ENCODE peak calls at places on chromosome 1, in four cellular contexts. I is HepG2, Q is GM12878, X is H1. C is an unnamed sample. For H3K27me3, the result is how much of the 10 kb centered on the place peaks cover.

GRCh38 chr1:234760303-234760723 is 150.3 kb upstream of the IRF2BP2 start:
- DNase-seq in I (peak), Q (no peak), X (no peak), C (peak)

GRCh38 chr1:180040034-180040433 is 85.4 kb downstream of the CEP350 start:
- DNase-seq in I (no peak), Q (no peak), X (no peak), C (no peak)

GRCh38 chr1:116152950-116153691 is 41.9 kb downstream of the MAB21L3 start:
- DNase-seq in I (peak), Q (no peak), X (no peak), C (no peak)

GRCh38 chr1:158717344-158717743 is 3.2 kb downstream of the OR6K3 start:
- DNase-seq in I (no peak), Q (no peak), X (no peak), C (no peak)

GRCh38 chr1:197180252-197180878 is 33.9 kb upstream of the ASPM start:
- DNase-seq in I (peak), Q (no peak), X (no peak), C (peak)

GRCh38 chr1:184929711-184930202 is 44.6 kb downstream of the NIBAN1 start:
- DNase-seq in I (no peak), Q (no peak), X (no peak), C (no peak)

GRCh38 chr1:245791410-245792312 is 636.9 kb downstream of the KIF26B start:
- DNase-seq in I (no peak), Q (no peak), X (no peak), C (no peak)

GRCh38 chr1:17125756-17126237 is 6.5 kb upstream of the PADI2 start:
- DNase-seq in I (peak), Q (no peak), X (peak), C (peak)

GRCh38 chr1:11847667-11848445 is at the start of gene NPPA:
- DNase-seq in I (no peak), Q (no peak), X (no peak), C (no peak)

GRCh38 chr1:189696297-189696696 is 781.4 kb downstream of the BRINP3 start:
- DNase-seq in I (no peak), Q (no peak), X (no peak), C (no peak)

GRCh38 chr1:27713139-27713725 is 12.5 kb upstream of the FAM76A start:
- DNase-seq in I (no peak), Q (no peak), X (no peak), C (no peak)

GRCh38 chr1:24775348-24775747 is 30.1 kb downstream of the CLIC4 start:
- DNase-seq in I (no peak), Q (no peak), X (no peak), C (no peak)

GRCh38 chr1:98049370-98050115 is 128.7 kb upstream of the DPYD start:
- DNase-seq in I (no peak), Q (no peak), X (no peak), C (no peak)

GRCh38 chr1:32376199-32376598 is 13.9 kb downstream of the TSSK3 start:
- DNase-seq in I (no peak), Q (no peak), X (no peak), C (no peak)

GRCh38 chr1:43912607-43913006 is 21.0 kb upstream of the ARTN start:
- DNase-seq in I (no peak), Q (no peak), X (no peak), C (no peak)

DNA sequence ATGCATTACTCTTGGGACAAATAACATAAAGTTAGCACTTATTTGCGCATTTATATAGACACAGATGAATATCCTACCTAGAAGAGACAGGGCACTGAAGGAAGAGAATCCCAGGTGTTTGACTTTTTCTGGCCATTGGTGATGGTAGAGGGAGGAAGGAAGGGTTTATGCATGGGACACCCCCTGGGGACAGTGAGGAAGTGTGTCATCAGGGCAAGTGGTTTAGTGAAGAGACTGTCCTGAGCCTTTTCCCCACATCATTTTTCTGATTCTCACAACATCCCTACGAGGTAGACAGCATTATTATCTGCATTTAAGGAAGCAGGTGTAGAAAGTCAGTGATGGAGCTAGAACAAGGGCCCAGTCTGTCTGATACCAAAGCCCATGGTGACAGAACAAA is 12.0 kb upstream of the CDC42BPA start:
- DNase-seq in I (no peak), Q (no peak), X (no peak), C (no peak)
- TF ChIP-seq SUZ12 in I (no peak), Q (no peak), X (no peak), C (no peak)

GRCh38 chr1:39681999-39682398 is 9.2 kb downstream of the HPCAL4 start:
- DNase-seq in I (no peak), Q (no peak), X (no peak), C (no peak)

GRCh38 chr1:39679821-39680220 is 7.9 kb upstream of the NT5C1A start:
- DNase-seq in I (no peak), Q (no peak), X (no peak), C (no peak)

GRCh38 chr1:39683591-39684312 is 7.5 kb downstream of the HPCAL4 start:
- DNase-seq in I (no peak), Q (no peak), X (no peak), C (no peak)

GRCh38 chr1:39681294-39681693 is 9.4 kb upstream of the NT5C1A start:
- DNase-seq in I (no peak), Q (no peak), X (no peak), C (no peak)

GRCh38 chr1:39680751-39681150 is 8.8 kb upstream of the NT5C1A start:
- DNase-seq in I (no peak), Q (no peak), X (no peak), C (no peak)
- H3K27me3 ChIP-seq in I (under half), Q (under half), X (half or more), C (half or more)

DNA sequence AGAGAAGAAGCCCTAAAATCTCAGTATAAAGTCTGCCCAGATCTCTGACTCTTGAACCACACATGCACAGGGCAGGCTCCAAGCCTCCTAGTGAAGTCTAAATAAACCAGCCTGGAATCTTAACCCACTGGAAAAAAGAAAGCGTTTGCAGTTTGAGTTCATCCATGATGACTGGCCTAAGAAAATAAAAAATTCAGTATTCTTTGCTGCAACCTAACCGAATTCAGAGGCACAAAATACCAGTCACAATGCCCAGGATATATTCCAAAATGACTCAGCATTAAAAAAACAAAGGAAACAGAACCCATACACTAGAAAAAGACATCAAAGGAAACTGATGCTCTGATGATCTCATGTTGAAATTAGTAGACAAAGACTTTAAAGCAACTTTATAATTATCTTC is 269.2 kb downstream of the SDCCAG8 start:
- DNase-seq in I (peak), Q (no peak), X (no peak), C (no peak)
- TF ChIP-seq SUZ12 in I (no peak), Q (no peak), X (no peak), C (no peak)

GRCh38 chr1:162026906-162027305 is 3.2 kb upstream of the OLFML2B start:
- DNase-seq in I (no peak), Q (no peak), X (no peak), C (no peak)
- H3K27me3 ChIP-seq in I (under half), Q (under half), X (under half), C (under half)

GRCh38 chr1:174008261-174008660 is 13.9 kb downstream of the RC3H1 start:
- DNase-seq in I (no peak), Q (no peak), X (no peak), C (no peak)

GRCh38 chr1:174005032-174005431 is 17.1 kb downstream of the RC3H1 start:
- DNase-seq in I (no peak), Q (peak), X (no peak), C (no peak)

GRCh38 chr1:174003867-174004266 is 18.3 kb downstream of the RC3H1 start:
- DNase-seq in I (no peak), Q (no peak), X (no peak), C (no peak)

GRCh38 chr1:174008979-174009378 is 13.2 kb downstream of the RC3H1 start:
- DNase-seq in I (no peak), Q (no peak), X (no peak), C (no peak)

GRCh38 chr1:174007846-174008245 is 14.3 kb downstream of the RC3H1 start:
- DNase-seq in I (no peak), Q (no peak), X (no peak), C (no peak)
- TF ChIP-seq SUZ12 in I (no peak), Q (no peak), X (no peak), C (no peak)

DNA sequence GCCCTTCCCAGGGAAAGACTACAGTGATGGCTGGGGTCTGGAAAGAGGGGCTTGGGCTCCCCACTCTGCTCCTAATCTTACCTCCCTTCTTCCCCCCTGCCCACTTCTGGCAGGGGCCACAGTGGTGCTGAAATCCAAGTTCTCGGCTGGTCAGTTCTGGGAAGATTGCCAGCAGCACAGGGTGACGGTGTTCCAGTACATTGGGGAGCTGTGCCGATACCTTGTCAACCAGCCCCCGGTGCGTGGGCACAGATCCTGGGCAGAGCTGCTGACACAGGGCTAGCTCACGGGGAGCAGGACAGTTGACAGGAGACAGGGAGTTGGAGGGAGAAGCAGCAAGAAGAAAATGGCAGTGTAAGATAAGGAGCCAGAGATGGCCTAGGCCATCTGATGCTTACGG is 2.4 kb downstream of the SLC27A3 start:
- DNase-seq in I (no peak), Q (no peak), X (no peak), C (no peak)
- H3K27me3 ChIP-seq in I (under half), Q (under half), X (under half), C (under half)

GRCh38 chr1:230753586-230754251 is 6.5 kb downstream of the CAPN9 start:
- DNase-seq in I (peak), Q (no peak), X (peak), C (peak)

GRCh38 chr1:230757856-230758704 is 10.9 kb downstream of the CAPN9 start:
- DNase-seq in I (no peak), Q (no peak), X (no peak), C (no peak)

GRCh38 chr1:230752407-230752806 is 5.2 kb downstream of the CAPN9 start:
- DNase-seq in I (no peak), Q (no peak), X (no peak), C (no peak)

GRCh38 chr1:230753191-230753585 is 6.0 kb downstream of the CAPN9 start:
- DNase-seq in I (no peak), Q (no peak), X (no peak), C (no peak)

DNA sequence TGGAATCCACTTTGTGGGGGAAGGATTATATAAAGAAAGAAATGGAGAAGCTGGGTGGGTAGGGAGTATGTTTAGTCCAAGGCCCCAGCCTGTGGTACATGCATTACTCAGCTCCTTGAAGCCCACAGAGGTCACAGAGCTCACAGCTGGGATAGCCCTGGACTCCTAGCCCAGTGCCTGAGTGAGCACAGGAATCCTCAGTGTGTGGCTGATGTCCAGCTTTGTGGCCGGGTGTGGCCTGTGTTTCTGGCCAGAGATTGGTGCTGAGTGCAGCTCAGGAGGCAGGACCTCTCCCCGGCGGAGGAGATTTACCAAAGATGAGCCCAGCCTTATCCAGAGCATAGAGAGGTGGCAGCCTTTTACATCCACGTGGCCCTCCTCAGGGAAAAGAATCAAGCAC is 7.6 kb downstream of the CAPN9 start:
- DNase-seq in I (no peak), Q (no peak), X (no peak), C (no peak)
- TF ChIP-seq SUZ12 in I (no peak), Q (no peak), X (no peak), C (no peak)

GRCh38 chr1:203704120-203704519 is 60.9 kb upstream of the LAX1 start:
- DNase-seq in I (no peak), Q (no peak), X (no peak), C (no peak)
- H3K27me3 ChIP-seq in I (under half), Q (under half), X (under half), C (under half)